ENCODE peak calls at places on chromosomes 3 and 15, in four cellular contexts. S is cardiac muscle cell, T is OCI-LY7, K is body of pancreas. R is an unnamed sample.

GRCh38 chr3:32819581-32820348 is 2.0 kb downstream of the TRIM71 start:
- DNase-seq in K (no peak), T (no peak), S (peak; percentile 58), R (no peak)

GRCh38 chr3:71725279-71725991 is at the start of gene EIF4E3:
- DNase-seq in S (peak; percentile 53), K (peak; percentile 48), T (no peak), R (no peak)

GRCh38 chr3:77530870-77531269 is 491.0 kb downstream of the ROBO2 start:
- DNase-seq in S (no peak), K (no peak), T (no peak), R (no peak)

GRCh38 chr15:45414215-45414885 is 36.0 kb upstream of the GATM start:
- DNase-seq in S (no peak), K (no peak), T (no peak), R (no peak)

GRCh38 chr3:123728991-123729390 is 144.1 kb upstream of the HACD2 start:
- DNase-seq in K (no peak), S (no peak), T (no peak), R (no peak)

GRCh38 chr3:172138792-172139507 is 99.6 kb downstream of the FNDC3B start:
- DNase-seq in S (peak; percentile 18), K (peak; percentile 64), T (no peak), R (peak; percentile 68)

GRCh38 chr3:54427951-54428871 is 305.9 kb downstream of the CACNA2D3 start:
- DNase-seq in T (peak; percentile 57), S (peak; percentile 78), K (peak; percentile 54), R (peak; percentile 60)

GRCh38 chr3:23623841-23624240 is 181.9 kb upstream of the UBE2E1 start:
- DNase-seq in K (no peak), S (no peak), T (no peak), R (no peak)

GRCh38 chr3:4065080-4065479 is 238.1 kb upstream of the SETMAR start:
- DNase-seq in S (no peak), K (no peak), T (peak; percentile 59), R (no peak)

GRCh38 chr3:170477395-170477794 is 58.7 kb downstream of the CLDN11 start:
- DNase-seq in K (no peak), T (no peak), S (no peak), R (no peak)

GRCh38 chr15:34682673-34683072 is 72.1 kb downstream of the GJD2 start:
- DNase-seq in K (no peak), T (no peak), S (no peak), R (no peak)

GRCh38 chr3:16906679-16907078 is 21.9 kb downstream of the PLCL2 start:
- DNase-seq in K (peak; percentile 45), T (no peak), S (no peak), R (peak; percentile 47)

GRCh38 chr15:77580991-77581682 is 51.6 kb downstream of the LINGO1 start:
- DNase-seq in K (peak; percentile 41), T (no peak), S (no peak), R (no peak)

GRCh38 chr3:46895761-46896160 is 18.2 kb downstream of the PTH1R start:
- DNase-seq in T (no peak), K (no peak), S (no peak), R (no peak)

GRCh38 chr3:51717947-51718346 is 11.1 kb downstream of the GRM2 start:
- DNase-seq in K (no peak), S (no peak), T (no peak), R (no peak)

GRCh38 chr3:71688121-71688520 is 37.1 kb downstream of the EIF4E3 start:
- DNase-seq in K (no peak), S (no peak), T (no peak), R (no peak)

GRCh38 chr3:5796541-5796940 is 609.0 kb downstream of the EDEM1 start:
- DNase-seq in K (no peak), T (no peak), S (no peak), R (no peak)
- H3K4me3 ChIP-seq in K (no peak overlapping the region), T (no peak overlapping the region), S (no peak overlapping the region), R (no peak overlapping the region)

DNA sequence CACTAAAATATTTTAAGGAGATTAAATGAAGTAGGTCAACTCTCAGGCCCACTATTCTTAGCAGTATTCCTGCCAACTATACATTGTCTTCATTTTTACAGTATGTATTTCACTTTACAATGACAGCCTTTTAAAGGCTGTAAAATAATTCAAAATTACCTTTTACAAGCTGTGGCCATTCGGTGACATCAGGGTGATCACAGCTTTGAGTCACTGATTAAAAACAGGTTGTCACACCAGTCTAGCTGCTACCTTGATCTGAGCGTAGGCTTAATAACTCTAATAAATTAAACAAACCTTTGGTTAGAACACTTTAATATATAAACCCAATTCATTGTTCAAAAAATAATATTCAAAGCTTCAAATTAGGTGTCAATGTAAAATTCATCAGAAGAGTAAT is 29.9 kb downstream of the UBE3A start:
- DNase-seq in K (no peak), S (no peak), T (no peak), R (no peak)
- H3K9me3 ChIP-seq in K (no peaks in the 10 kb centered on the region), S (no peaks in the 10 kb centered on the region), T (no peaks in the 10 kb centered on the region), R (no peaks in the 10 kb centered on the region)

GRCh38 chr15:41429003-41429890 is 12.4 kb downstream of the RTF1 start:
- DNase-seq in K (no peak), T (no peak), S (no peak), R (peak; percentile 25)
- H3K4me3 ChIP-seq in K (no peak overlapping the region), T (no peak overlapping the region), S (no peak overlapping the region), R (no peak overlapping the region)

GRCh38 chr3:134350861-134351311 is 23.4 kb downstream of the AMOTL2 start:
- DNase-seq in S (no peak), K (peak; percentile 90), T (no peak), R (no peak)
- H3K9me3 ChIP-seq in S (no peaks in the 10 kb centered on the region), K (no peaks in the 10 kb centered on the region), T (peaks cover 11% of the 10 kb centered on the region), R (no peaks in the 10 kb centered on the region)

GRCh38 chr3:78867409-78868372 is 900.1 kb downstream of the ROBO1 start:
- DNase-seq in T (no peak), K (no peak), S (no peak), R (no peak)
- H3K4me3 ChIP-seq in T (no peak overlapping the region), K (no peak overlapping the region), S (no peak overlapping the region), R (no peak overlapping the region)

DNA sequence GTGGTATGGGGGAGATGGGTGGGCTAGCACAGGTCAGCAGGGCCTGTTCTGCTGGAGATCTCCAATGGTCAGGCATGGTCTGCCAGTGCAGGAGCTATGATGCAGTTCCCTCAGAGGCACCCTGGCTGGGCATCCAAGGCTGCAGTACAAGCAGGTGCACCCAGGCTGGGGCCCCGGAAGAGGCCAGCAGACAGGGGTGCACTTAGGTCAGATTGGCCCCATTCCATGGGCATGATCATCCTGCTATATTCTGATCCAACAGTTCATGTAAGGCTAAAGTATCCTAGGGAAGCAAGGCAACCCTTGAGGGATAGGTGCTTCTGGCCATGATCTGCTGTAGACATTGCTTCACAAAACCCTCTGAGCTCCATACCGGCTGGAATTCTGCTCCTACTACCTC is 53.5 kb downstream of the STRIT1 start:
- DNase-seq in S (no peak), K (no peak), T (no peak), R (no peak)
- H3K9me3 ChIP-seq in S (no peaks in the 10 kb centered on the region), K (no peaks in the 10 kb centered on the region), T (no peaks in the 10 kb centered on the region), R (no peaks in the 10 kb centered on the region)

GRCh38 chr3:184174278-184174645 is 393 bp upstream of the AP2M1 start:
- DNase-seq in T (no peak), S (no peak), K (no peak), R (no peak)
- H3K4me3 ChIP-seq in T (peak overlapping the region; percentile 39), S (no peak overlapping the region), K (no peak overlapping the region), R (no peak overlapping the region)

GRCh38 chr15:87477056-87477455 is 779.5 kb downstream of the NTRK3 start:
- DNase-seq in T (no peak), S (no peak), K (no peak), R (no peak)
- H3K9me3 ChIP-seq in T (no peaks in the 10 kb centered on the region), S (no peaks in the 10 kb centered on the region), K (no peaks in the 10 kb centered on the region), R (peaks cover 4% of the 10 kb centered on the region)

DNA sequence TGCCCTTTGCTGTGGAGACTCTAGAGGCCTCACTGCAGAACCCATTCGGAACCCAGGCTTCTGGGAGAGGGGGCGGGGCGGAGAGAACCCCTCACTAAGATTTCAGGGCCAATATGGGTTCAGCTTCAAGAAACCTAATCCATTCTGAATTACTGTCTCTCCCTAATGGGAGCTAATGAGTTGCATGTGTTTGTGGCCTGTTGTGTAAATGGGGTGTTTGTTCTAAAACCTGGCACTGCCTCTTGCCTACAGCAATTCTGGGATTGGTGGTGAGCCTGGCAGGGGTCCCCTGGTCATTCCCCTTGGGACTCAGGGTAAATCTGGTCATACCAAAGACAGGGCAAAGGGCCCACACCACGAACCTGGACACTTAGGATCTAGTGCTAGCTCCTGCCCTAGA is 645 bp upstream of the RASL12 start:
- DNase-seq in S (no peak), T (no peak), K (no peak), R (no peak)
- H3K4me3 ChIP-seq in S (no peak overlapping the region), T (no peak overlapping the region), K (no peak overlapping the region), R (no peak overlapping the region)